ENCODE peak calls at places on chromosomes 5 and 9, in four cellular contexts. T, Y, E and C are unnamed samples.

GRCh38 chr5:178198706-178199105 is 5.6 kb upstream of the HNRNPAB start:
- DNase-seq in T (peak), Y (no peak), E (no peak), C (no peak)

GRCh38 chr5:84715087-84715486 is 330.4 kb upstream of the EDIL3 start:
- DNase-seq in T (no peak), Y (no peak), E (no peak), C (no peak)

GRCh38 chr5:120769291-120769872 is 305.3 kb downstream of the PRR16 start:
- DNase-seq in T (no peak), Y (no peak), E (no peak), C (no peak)

GRCh38 chr5:81393430-81393782 is 528 bp downstream of the ACOT12 start:
- DNase-seq in T (no peak), Y (no peak), E (no peak), C (no peak)

GRCh38 chr5:115374057-115374775 is 77.8 kb upstream of the CCDC112 start:
- DNase-seq in T (no peak), Y (no peak), E (no peak), C (no peak)

GRCh38 chr5:117131876-117132275 is 557.3 kb upstream of the SEMA6A start:
- DNase-seq in T (no peak), Y (no peak), E (no peak), C (no peak)

GRCh38 chr5:33321026-33321425 is 119.7 kb upstream of the TARS1 start:
- DNase-seq in T (no peak), Y (no peak), E (peak), C (no peak)

GRCh38 chr5:32090026-32090754 is 83.9 kb downstream of the GOLPH3 start:
- DNase-seq in T (no peak), Y (no peak), E (no peak), C (no peak)

GRCh38 chr9:17060450-17060849 is 74.4 kb upstream of the CNTLN start:
- DNase-seq in T (no peak), Y (no peak), E (no peak), C (no peak)

GRCh38 chr5:55599148-55600050 is 64.6 kb upstream of the PLPP1 start:
- DNase-seq in T (no peak), Y (no peak), E (no peak), C (no peak)

GRCh38 chr5:1325870-1326546 is 18.9 kb downstream of the CLPTM1L start:
- DNase-seq in T (no peak), Y (no peak), E (no peak), C (no peak)

GRCh38 chr9:138070815-138071214 is 193.2 kb downstream of the CACNA1B start:
- DNase-seq in T (no peak), Y (no peak), E (no peak), C (no peak)

GRCh38 chr5:146051678-146052077 is 53.7 kb downstream of the PLAC8L1 start:
- DNase-seq in T (no peak), Y (no peak), E (no peak), C (no peak)

GRCh38 chr9:83649080-83649479 is 26.1 kb downstream of the IDNK start:
- DNase-seq in T (no peak), Y (peak), E (peak), C (peak)

GRCh38 chr9:38126730-38127129 is 57.7 kb upstream of the SHB start:
- DNase-seq in T (no peak), Y (no peak), E (no peak), C (no peak)

GRCh38 chr5:147925020-147925419 is 18.7 kb upstream of the C5orf46 start:
- DNase-seq in T (no peak), Y (no peak), E (no peak), C (no peak)

GRCh38 chr9:124940521-124940893 is 376 bp downstream of the GOLGA1 start:
- DNase-seq in T (no peak), Y (peak), E (no peak), C (no peak)

GRCh38 chr5:17118631-17119030 is 98.8 kb upstream of the BASP1 start:
- DNase-seq in T (peak), Y (no peak), E (peak), C (no peak)

GRCh38 chr9:72145093-72145492 is 4.1 kb upstream of the GDA start:
- DNase-seq in T (no peak), Y (no peak), E (no peak), C (no peak)

GRCh38 chr9:68832853-68833518 is 127.9 kb downstream of the PIP5K1B start:
- DNase-seq in T (no peak), Y (no peak), E (no peak), C (no peak)

GRCh38 chr9:98989036-98990000 is 45.6 kb downstream of the COL15A1 start:
- DNase-seq in T (no peak), Y (no peak), E (peak), C (no peak)

GRCh38 chr5:33933723-33934544 is 2.3 kb upstream of the RXFP3 start:
- DNase-seq in T (no peak), Y (no peak), E (no peak), C (no peak)

GRCh38 chr5:151954271-151954670 is 29.6 kb upstream of the GLRA1 start:
- DNase-seq in T (no peak), Y (no peak), E (no peak), C (no peak)

GRCh38 chr5:26237489-26237888 is 800.9 kb downstream of the CDH9 start:
- DNase-seq in T (no peak), Y (no peak), E (no peak), C (no peak)

GRCh38 chr5:93677344-93678021 is 63.9 kb downstream of the POU5F2 start:
- DNase-seq in T (no peak), Y (no peak), E (peak), C (peak)

GRCh38 chr9:61673664-61674381 is 484.0 kb downstream of the SPATA31A7 start:
- DNase-seq in T (no peak), Y (no peak), E (no peak), C (no peak)

GRCh38 chr9:95815961-95816360 is 59.5 kb upstream of the ERCC6L2 start:
- DNase-seq in T (no peak), Y (no peak), E (no peak), C (no peak)

GRCh38 chr9:108567571-108567970 is 288.2 kb downstream of the ACTL7B start:
- DNase-seq in T (no peak), Y (no peak), E (no peak), C (no peak)

GRCh38 chr5:144433893-144434292 is 263.2 kb downstream of the KCTD16 start:
- DNase-seq in T (no peak), Y (no peak), E (no peak), C (no peak)

GRCh38 chr9:33885948-33886347 is 69.0 kb downstream of the UBE2R2 start:
- DNase-seq in T (no peak), Y (no peak), E (no peak), C (no peak)

GRCh38 chr9:135896626-135897025 is 10.7 kb downstream of the CAMSAP1 start:
- DNase-seq in T (no peak), Y (no peak), E (no peak), C (no peak)

GRCh38 chr9:134283111-134283515 is 43.1 kb upstream of the RXRA start:
- DNase-seq in T (no peak), Y (no peak), E (no peak), C (peak)

GRCh38 chr9:123016631-123017030 is 16.8 kb upstream of the GPR21 start:
- DNase-seq in T (no peak), Y (no peak), E (no peak), C (no peak)

GRCh38 chr5:127203818-127204217 is 86.8 kb upstream of the MEGF10 start:
- DNase-seq in T (no peak), Y (no peak), E (no peak), C (no peak)

GRCh38 chr9:132146575-132146974 is 15.3 kb upstream of the NTNG2 start:
- DNase-seq in T (no peak), Y (no peak), E (no peak), C (no peak)

GRCh38 chr5:6411141-6411540 is 32.8 kb upstream of the MED10 start:
- DNase-seq in T (no peak), Y (no peak), E (no peak), C (no peak)